ENCODE peak calls at places on chromosomes 12 and 14, in four cellular contexts. One of them, this sample, is unnamed.

GRCh38 chr12:28711411-28711810 is 437.7 kb upstream of the FAR2 start:
- DNase-seq in cardiac muscle cell: no peak
- DNase-seq in omental fat pad: no peak
- DNase-seq in IMR-90: peak
- DNase-seq in this sample: no peak

GRCh38 chr12:53626702-53627169 is 554 bp upstream of the ATF7 start:
- DNase-seq in cardiac muscle cell: no peak
- DNase-seq in omental fat pad: no peak
- DNase-seq in IMR-90: no peak
- DNase-seq in this sample: no peak

GRCh38 chr14:23300687-23301223 is 1.9 kb downstream of the PPP1R3E start:
- DNase-seq in cardiac muscle cell: peak
- DNase-seq in omental fat pad: no peak
- DNase-seq in IMR-90: peak
- DNase-seq in this sample: no peak

GRCh38 chr14:50342211-50343080 is 30.3 kb downstream of the DMAC2L start:
- DNase-seq in cardiac muscle cell: peak
- DNase-seq in omental fat pad: no peak
- DNase-seq in IMR-90: peak
- DNase-seq in this sample: peak

GRCh38 chr14:22656945-22657711 is 13.0 kb upstream of the OR6J1 start:
- DNase-seq in cardiac muscle cell: peak
- DNase-seq in omental fat pad: no peak
- DNase-seq in IMR-90: peak
- DNase-seq in this sample: no peak

GRCh38 chr12:2191534-2192153 is 138.9 kb downstream of the CACNA1C start:
- DNase-seq in cardiac muscle cell: no peak
- DNase-seq in omental fat pad: no peak
- DNase-seq in IMR-90: no peak
- DNase-seq in this sample: no peak

GRCh38 chr12:12927211-12928079 is 24.5 kb downstream of the GPRC5D start:
- DNase-seq in cardiac muscle cell: peak
- DNase-seq in omental fat pad: no peak
- DNase-seq in IMR-90: peak
- DNase-seq in this sample: no peak

GRCh38 chr12:90028620-90029051 is 320.0 kb upstream of the ATP2B1 start:
- DNase-seq in cardiac muscle cell: no peak
- DNase-seq in omental fat pad: no peak
- DNase-seq in IMR-90: peak
- DNase-seq in this sample: no peak

GRCh38 chr12:95978351-95978750 is 17.8 kb downstream of the HAL start:
- DNase-seq in cardiac muscle cell: no peak
- DNase-seq in omental fat pad: no peak
- DNase-seq in IMR-90: no peak
- DNase-seq in this sample: no peak

GRCh38 chr14:50906326-50906725 is 34.5 kb downstream of the ABHD12B start:
- DNase-seq in cardiac muscle cell: no peak
- DNase-seq in omental fat pad: no peak
- DNase-seq in IMR-90: no peak
- DNase-seq in this sample: no peak

GRCh38 chr12:96196781-96197180 is 2.6 kb downstream of the ELK3 start:
- DNase-seq in cardiac muscle cell: no peak
- DNase-seq in omental fat pad: no peak
- DNase-seq in IMR-90: peak
- DNase-seq in this sample: no peak

GRCh38 chr12:28253175-28253641 is 63.0 kb downstream of the CCDC91 start:
- DNase-seq in cardiac muscle cell: no peak
- DNase-seq in omental fat pad: no peak
- DNase-seq in IMR-90: peak
- DNase-seq in this sample: peak

GRCh38 chr14:20501346-20501745 is 4.0 kb upstream of the RNASE10 start:
- DNase-seq in cardiac muscle cell: no peak
- DNase-seq in omental fat pad: no peak
- DNase-seq in IMR-90: peak
- DNase-seq in this sample: no peak

GRCh38 chr12:29763301-29763683 is 20.4 kb downstream of the TMTC1 start:
- DNase-seq in cardiac muscle cell: no peak
- DNase-seq in omental fat pad: no peak
- DNase-seq in IMR-90: no peak
- DNase-seq in this sample: no peak

GRCh38 chr12:50937653-50938052 is 14.7 kb upstream of the HIGD1C start:
- DNase-seq in cardiac muscle cell: no peak
- DNase-seq in omental fat pad: no peak
- DNase-seq in IMR-90: no peak
- DNase-seq in this sample: no peak

GRCh38 chr12:114392909-114393308 is 13.0 kb downstream of the TBX5 start:
- DNase-seq in cardiac muscle cell: no peak
- DNase-seq in omental fat pad: no peak
- DNase-seq in IMR-90: no peak
- DNase-seq in this sample: no peak

GRCh38 chr12:68755536-68756243 is 9.7 kb downstream of the SLC35E3 start:
- DNase-seq in cardiac muscle cell: no peak
- DNase-seq in omental fat pad: no peak
- DNase-seq in IMR-90: no peak
- DNase-seq in this sample: no peak

GRCh38 chr12:103093499-103094106 is 136.1 kb downstream of the ASCL1 start:
- DNase-seq in cardiac muscle cell: no peak
- DNase-seq in omental fat pad: no peak
- DNase-seq in IMR-90: no peak
- DNase-seq in this sample: no peak

GRCh38 chr12:132163041-132163910 is 19.0 kb downstream of the NOC4L start:
- DNase-seq in cardiac muscle cell: no peak
- DNase-seq in omental fat pad: no peak
- DNase-seq in IMR-90: no peak
- DNase-seq in this sample: no peak

GRCh38 chr14:24198845-24199524 is 3.7 kb upstream of the TM9SF1 start:
- DNase-seq in cardiac muscle cell: no peak
- DNase-seq in omental fat pad: no peak
- DNase-seq in IMR-90: no peak
- DNase-seq in this sample: no peak

GRCh38 chr12:90023207-90023870 is 314.7 kb upstream of the ATP2B1 start:
- DNase-seq in cardiac muscle cell: no peak
- DNase-seq in omental fat pad: no peak
- DNase-seq in IMR-90: no peak
- DNase-seq in this sample: no peak

GRCh38 chr12:7542813-7543212 is 39.2 kb upstream of the CD163 start:
- DNase-seq in cardiac muscle cell: peak
- DNase-seq in omental fat pad: no peak
- DNase-seq in IMR-90: peak
- DNase-seq in this sample: no peak

GRCh38 chr14:21668377-21668776 is 5.2 kb downstream of the OR4E1 start:
- DNase-seq in cardiac muscle cell: peak
- DNase-seq in omental fat pad: no peak
- DNase-seq in IMR-90: peak
- DNase-seq in this sample: no peak

GRCh38 chr12:117343296-117343695 is 18.1 kb downstream of the NOS1 start:
- DNase-seq in cardiac muscle cell: no peak
- DNase-seq in omental fat pad: no peak
- DNase-seq in IMR-90: no peak
- DNase-seq in this sample: no peak

GRCh38 chr12:124699878-124700277 is 132.5 kb upstream of the NCOR2 start:
- DNase-seq in cardiac muscle cell: no peak
- DNase-seq in omental fat pad: no peak
- DNase-seq in IMR-90: no peak
- DNase-seq in this sample: no peak

GRCh38 chr12:107788690-107789458 is 14.4 kb downstream of the ASCL4 start:
- DNase-seq in cardiac muscle cell: no peak
- DNase-seq in omental fat pad: no peak
- DNase-seq in IMR-90: no peak
- DNase-seq in this sample: no peak

GRCh38 chr12:96094201-96094600 is 58.8 kb upstream of the LTA4H start:
- DNase-seq in cardiac muscle cell: no peak
- DNase-seq in omental fat pad: no peak
- DNase-seq in IMR-90: no peak
- DNase-seq in this sample: no peak

GRCh38 chr12:104494137-104494815 is 37.5 kb downstream of the CHST11 start:
- DNase-seq in cardiac muscle cell: peak
- DNase-seq in omental fat pad: no peak
- DNase-seq in IMR-90: no peak
- DNase-seq in this sample: no peak

GRCh38 chr14:104865631-104866441 is 768 bp downstream of the CEP170B start:
- DNase-seq in cardiac muscle cell: peak
- DNase-seq in omental fat pad: peak
- DNase-seq in IMR-90: peak
- DNase-seq in this sample: no peak

GRCh38 chr14:104864267-104865068 is 600 bp upstream of the CEP170B start:
- DNase-seq in cardiac muscle cell: peak
- DNase-seq in omental fat pad: no peak
- DNase-seq in IMR-90: no peak
- DNase-seq in this sample: no peak

GRCh38 chr14:104865069-104865630 is at the start of gene CEP170B:
- DNase-seq in cardiac muscle cell: peak
- DNase-seq in omental fat pad: no peak
- DNase-seq in IMR-90: peak
- DNase-seq in this sample: peak

GRCh38 chr14:104863923-104864266 is 1.2 kb upstream of the CEP170B start:
- DNase-seq in cardiac muscle cell: no peak
- DNase-seq in omental fat pad: no peak
- DNase-seq in IMR-90: no peak
- DNase-seq in this sample: no peak

GRCh38 chr14:104863131-104863862 is 1.8 kb upstream of the CEP170B start:
- DNase-seq in cardiac muscle cell: no peak
- DNase-seq in omental fat pad: no peak
- DNase-seq in IMR-90: no peak
- DNase-seq in this sample: no peak
- TF ChIP-seq CTCF in cardiac muscle cell: no peak
- TF ChIP-seq CTCF in omental fat pad: no peak
- TF ChIP-seq CTCF in IMR-90: no peak
- TF ChIP-seq CTCF in this sample: no peak

DNA sequence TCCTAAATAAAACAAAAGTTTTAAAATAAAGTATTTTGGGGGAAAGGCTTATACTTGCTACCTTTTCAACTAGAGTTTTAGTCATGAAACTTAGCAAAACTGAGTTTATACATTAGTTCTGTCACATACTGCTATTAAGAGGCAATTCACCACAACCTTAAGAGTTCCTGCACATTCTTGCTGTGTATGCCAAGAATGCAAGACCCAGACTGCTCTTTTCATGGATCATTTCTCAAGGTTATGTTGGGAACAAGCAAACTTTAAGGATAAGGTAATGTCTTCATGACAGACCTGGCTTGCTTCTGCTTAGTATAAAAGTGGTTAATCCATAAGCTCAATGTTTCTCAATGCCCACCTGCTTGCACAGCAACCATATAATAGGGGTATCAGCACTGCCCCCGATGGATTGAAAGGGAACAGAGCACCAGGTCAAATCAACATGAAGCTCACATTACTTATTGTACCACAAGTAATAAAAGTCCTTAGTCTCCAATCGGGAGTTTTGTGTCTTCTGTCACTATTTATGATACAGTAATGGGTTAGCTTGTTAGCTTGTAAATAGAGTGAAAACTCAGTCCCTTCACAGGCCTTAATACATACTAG is 67.6 kb downstream of the KIF21A start:
- DNase-seq in cardiac muscle cell: no peak
- DNase-seq in omental fat pad: no peak
- DNase-seq in IMR-90: no peak
- DNase-seq in this sample: no peak
- TF ChIP-seq CTCF in cardiac muscle cell: no peak
- TF ChIP-seq CTCF in omental fat pad: no peak
- TF ChIP-seq CTCF in IMR-90: no peak
- TF ChIP-seq CTCF in this sample: no peak

GRCh38 chr12:48000878-48001321 is 3.4 kb downstream of the COL2A1 start:
- DNase-seq in cardiac muscle cell: peak
- DNase-seq in omental fat pad: no peak
- DNase-seq in IMR-90: peak
- DNase-seq in this sample: no peak
- TF ChIP-seq CTCF in cardiac muscle cell: peak
- TF ChIP-seq CTCF in omental fat pad: no peak
- TF ChIP-seq CTCF in IMR-90: no peak
- TF ChIP-seq CTCF in this sample: no peak

GRCh38 chr12:56751712-56752598 is at the start of gene PRIM1:
- DNase-seq in cardiac muscle cell: peak
- DNase-seq in omental fat pad: peak
- DNase-seq in IMR-90: peak
- DNase-seq in this sample: peak
- TF ChIP-seq CTCF in cardiac muscle cell: no peak
- TF ChIP-seq CTCF in omental fat pad: no peak
- TF ChIP-seq CTCF in IMR-90: no peak
- TF ChIP-seq CTCF in this sample: no peak

GRCh38 chr14:80364816-80365215 is 153.5 kb upstream of the DIO2 start:
- DNase-seq in cardiac muscle cell: no peak
- DNase-seq in omental fat pad: no peak
- DNase-seq in IMR-90: no peak
- DNase-seq in this sample: no peak

DNA sequence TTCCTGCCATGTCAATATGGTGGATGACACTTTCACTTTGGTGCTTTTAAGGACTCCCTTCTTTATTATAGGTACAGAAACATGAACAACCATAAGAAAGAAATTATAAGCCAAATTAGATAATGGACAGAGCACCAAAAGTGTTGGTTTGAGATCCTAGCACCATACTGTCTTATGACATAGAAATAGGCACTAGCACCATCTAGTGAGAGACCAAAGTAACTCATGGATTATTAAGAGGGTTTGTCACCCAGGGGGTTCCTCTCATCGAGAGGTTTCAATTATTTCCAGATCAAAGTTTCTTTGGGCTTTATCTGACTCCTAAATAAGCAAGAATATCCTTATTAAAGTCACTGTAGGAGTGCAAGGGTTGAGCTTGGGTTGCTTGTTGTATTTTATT is 153.0 kb upstream of the DIO2 start:
- DNase-seq in cardiac muscle cell: peak
- DNase-seq in omental fat pad: no peak
- DNase-seq in IMR-90: peak
- DNase-seq in this sample: no peak
- TF ChIP-seq CTCF in cardiac muscle cell: peak
- TF ChIP-seq CTCF in omental fat pad: no peak
- TF ChIP-seq CTCF in IMR-90: peak
- TF ChIP-seq CTCF in this sample: no peak

GRCh38 chr12:98955284-98955683 is 310.2 kb downstream of the APAF1 start:
- DNase-seq in cardiac muscle cell: peak
- DNase-seq in omental fat pad: no peak
- DNase-seq in IMR-90: peak
- DNase-seq in this sample: peak
- TF ChIP-seq CTCF in cardiac muscle cell: peak
- TF ChIP-seq CTCF in omental fat pad: no peak
- TF ChIP-seq CTCF in IMR-90: peak
- TF ChIP-seq CTCF in this sample: peak

GRCh38 chr14:38808734-38809455 is 294.1 kb downstream of the SEC23A start:
- DNase-seq in cardiac muscle cell: no peak
- DNase-seq in omental fat pad: no peak
- DNase-seq in IMR-90: no peak
- DNase-seq in this sample: no peak
- TF ChIP-seq CTCF in cardiac muscle cell: no peak
- TF ChIP-seq CTCF in omental fat pad: no peak
- TF ChIP-seq CTCF in IMR-90: no peak
- TF ChIP-seq CTCF in this sample: no peak

GRCh38 chr12:98066251-98066650 is 449.1 kb upstream of the TMPO start:
- DNase-seq in cardiac muscle cell: no peak
- DNase-seq in omental fat pad: no peak
- DNase-seq in IMR-90: no peak
- DNase-seq in this sample: no peak
- TF ChIP-seq CTCF in cardiac muscle cell: no peak
- TF ChIP-seq CTCF in omental fat pad: no peak
- TF ChIP-seq CTCF in IMR-90: no peak
- TF ChIP-seq CTCF in this sample: no peak